ENCODE peak calls at places on chromosomes 4 and X, in four cellular contexts. J is heart left ventricle, B is LNCaP clone FGC, E is fibroblast of pulmonary artery. R is an unnamed sample.

GRCh38 chr4:29927895-29928294 is 792.3 kb upstream of the PCDH7 start:
- DNase-seq in J (no peak), E (no peak), B (no peak), R (no peak)

GRCh38 chr4:1196421-1197183 is 24.2 kb upstream of the SPON2 start:
- DNase-seq in E (no peak), B (no peak), J (no peak), R (no peak)

GRCh38 chrX:69387559-69388487 is 116.3 kb upstream of the NALF2 start:
- DNase-seq in J (peak), B (no peak), E (peak), R (peak)

GRCh38 chr4:168527560-168527959 is 30.7 kb downstream of the PALLD start:
- DNase-seq in J (no peak), E (no peak), B (no peak), R (no peak)

GRCh38 chrX:115373308-115373707 is 83.8 kb downstream of the LUZP4 start:
- DNase-seq in J (no peak), E (no peak), B (no peak), R (no peak)

GRCh38 chr4:56099378-56099786 is 150.6 kb downstream of the CEP135 start:
- DNase-seq in B (no peak), E (no peak), J (no peak), R (no peak)

GRCh38 chrX:151082077-151082948 is 94.1 kb upstream of the GPR50 start:
- DNase-seq in J (peak), B (no peak), E (peak), R (peak)

GRCh38 chrX:109125304-109125703 is 356.6 kb downstream of the GUCY2F start:
- DNase-seq in B (no peak), E (no peak), J (no peak), R (no peak)

GRCh38 chr4:152936446-152937279 is 540 bp downstream of the FHDC1 start:
- DNase-seq in E (no peak), B (no peak), J (peak), R (no peak)

GRCh38 chrX:53250556-53250955 is 25.5 kb upstream of the KDM5C start:
- DNase-seq in J (no peak), E (no peak), B (no peak), R (no peak)

GRCh38 chrX:134184936-134185335 is 52.0 kb upstream of the CCDC160 start:
- DNase-seq in J (no peak), E (no peak), B (no peak), R (no peak)

GRCh38 chr4:109559625-109559982 is 442 bp upstream of the MCUB start:
- DNase-seq in J (peak), B (no peak), E (no peak), R (no peak)

GRCh38 chrX:131752493-131753198 is 208.8 kb downstream of the OR13H1 start:
- DNase-seq in B (no peak), E (no peak), J (peak), R (no peak)

GRCh38 chrX:45697591-45697990 is 496.9 kb upstream of the DIPK2B start:
- DNase-seq in E (peak), J (no peak), B (no peak), R (peak)

GRCh38 chr4:76562161-76562560 is 127.1 kb downstream of the SHROOM3 start:
- DNase-seq in J (no peak), E (peak), B (no peak), R (peak)

GRCh38 chrX:78540171-78540570 is 119.0 kb downstream of the RTL3 start:
- DNase-seq in J (no peak), B (no peak), E (peak), R (no peak)

GRCh38 chr4:174474457-174475075 is 47.7 kb downstream of the HPGD start:
- DNase-seq in J (no peak), E (no peak), B (no peak), R (no peak)

GRCh38 chr4:6087669-6088068 is 69.4 kb upstream of the C4orf50 start:
- DNase-seq in E (peak), B (peak), J (no peak), R (no peak)

GRCh38 chrX:31219174-31219573 is 147.3 kb upstream of the FTHL17 start:
- DNase-seq in J (no peak), E (no peak), B (no peak), R (no peak)

GRCh38 chr4:124183926-124184325 is 528.6 kb downstream of the ANKRD50 start:
- DNase-seq in J (no peak), B (no peak), E (no peak), R (peak)

GRCh38 chrX:252421-253291 is 28.5 kb upstream of the PLCXD1 start:
- DNase-seq in J (no peak), E (no peak), B (no peak), R (no peak)

GRCh38 chrX:70183091-70183490 is 5.8 kb downstream of the DGAT2L6 start:
- DNase-seq in E (peak), B (no peak), J (no peak), R (no peak)

GRCh38 chr4:45568694-45569093 is 555.2 kb downstream of the GABRG1 start:
- DNase-seq in B (no peak), J (no peak), E (no peak), R (no peak)

GRCh38 chr4:125789018-125789417 is 474.3 kb downstream of the FAT4 start:
- DNase-seq in E (peak), B (no peak), J (no peak), R (peak)

GRCh38 chr4:145589923-145590702 is 29.1 kb upstream of the MMAA start:
- DNase-seq in E (no peak), J (no peak), B (peak), R (no peak)

GRCh38 chr4:19748911-19749473 is 502.7 kb upstream of the SLIT2 start:
- DNase-seq in B (no peak), E (peak), J (no peak), R (peak)

GRCh38 chr4:186161138-186161537 is 30.2 kb upstream of the CYP4V2 start:
- DNase-seq in E (no peak), J (no peak), B (no peak), R (no peak)

GRCh38 chr4:183335369-183335940 is 13.2 kb upstream of the CLDN24 start:
- DNase-seq in E (peak), J (no peak), B (no peak), R (peak)

GRCh38 chrX:72568406-72569092 is 4.1 kb downstream of the HDAC8 start:
- DNase-seq in J (no peak), B (no peak), E (peak), R (no peak)

GRCh38 chr4:151743128-151743854 is 17.5 kb downstream of the GATB start:
- DNase-seq in B (no peak), J (no peak), E (no peak), R (no peak)

GRCh38 chr4:9904976-9905587 is 116.2 kb downstream of the SLC2A9 start:
- DNase-seq in E (peak), J (peak), B (no peak), R (no peak)

GRCh38 chr4:3861720-3862639 is 95.8 kb downstream of the ADRA2C start:
- DNase-seq in E (no peak), J (no peak), B (no peak), R (no peak)

GRCh38 chr4:3860913-3861636 is 94.9 kb downstream of the ADRA2C start:
- DNase-seq in B (no peak), J (no peak), E (no peak), R (no peak)

GRCh38 chr4:3864736-3865721 is 98.8 kb downstream of the ADRA2C start:
- DNase-seq in J (no peak), B (peak), E (no peak), R (no peak)

GRCh38 chr4:3863841-3864734 is 97.9 kb downstream of the ADRA2C start:
- DNase-seq in B (no peak), E (no peak), J (no peak), R (no peak)

GRCh38 chr4:3862640-3863420 is 96.6 kb downstream of the ADRA2C start:
- DNase-seq in E (no peak), B (no peak), J (peak), R (no peak)
- H3K4me3 ChIP-seq in E (no peak), B (no peak), J (no peak), R (no peak)

GRCh38 chr4:2936773-2937145 is 26.4 kb downstream of the NOP14 start:
- DNase-seq in E (peak), B (no peak), J (no peak), R (peak)
- H3K4me3 ChIP-seq in E (no peak), B (no peak), J (no peak), R (no peak)

GRCh38 chr4:5020341-5020740 is 1.1 kb upstream of the CYTL1 start:
- DNase-seq in B (no peak), E (no peak), J (no peak), R (no peak)

GRCh38 chr4:5019796-5020195 is 538 bp upstream of the CYTL1 start:
- DNase-seq in B (no peak), J (no peak), E (no peak), R (no peak)

GRCh38 chr4:5018603-5019002 is 655 bp downstream of the CYTL1 start:
- DNase-seq in J (no peak), B (no peak), E (no peak), R (no peak)

GRCh38 chr4:5018096-5018495 is 1.2 kb downstream of the CYTL1 start:
- DNase-seq in B (no peak), E (no peak), J (no peak), R (no peak)

GRCh38 chr4:5019274-5019673 is at the start of gene CYTL1:
- DNase-seq in E (no peak), B (no peak), J (no peak), R (no peak)
- H3K4me3 ChIP-seq in E (peak), B (no peak), J (no peak), R (peak)

GRCh38 chr4:68907230-68907629 is 44.4 kb downstream of the UGT2A3 start:
- DNase-seq in B (no peak), E (peak), J (no peak), R (no peak)

GRCh38 chr4:68905598-68906237 is 45.9 kb downstream of the UGT2A3 start:
- DNase-seq in J (no peak), E (peak), B (peak), R (no peak)

GRCh38 chr4:68907788-68908700 is 43.6 kb downstream of the UGT2A3 start:
- DNase-seq in J (no peak), E (peak), B (no peak), R (no peak)

GRCh38 chr4:68904786-68905185 is 46.8 kb downstream of the UGT2A3 start:
- DNase-seq in J (no peak), B (peak), E (no peak), R (no peak)

DNA sequence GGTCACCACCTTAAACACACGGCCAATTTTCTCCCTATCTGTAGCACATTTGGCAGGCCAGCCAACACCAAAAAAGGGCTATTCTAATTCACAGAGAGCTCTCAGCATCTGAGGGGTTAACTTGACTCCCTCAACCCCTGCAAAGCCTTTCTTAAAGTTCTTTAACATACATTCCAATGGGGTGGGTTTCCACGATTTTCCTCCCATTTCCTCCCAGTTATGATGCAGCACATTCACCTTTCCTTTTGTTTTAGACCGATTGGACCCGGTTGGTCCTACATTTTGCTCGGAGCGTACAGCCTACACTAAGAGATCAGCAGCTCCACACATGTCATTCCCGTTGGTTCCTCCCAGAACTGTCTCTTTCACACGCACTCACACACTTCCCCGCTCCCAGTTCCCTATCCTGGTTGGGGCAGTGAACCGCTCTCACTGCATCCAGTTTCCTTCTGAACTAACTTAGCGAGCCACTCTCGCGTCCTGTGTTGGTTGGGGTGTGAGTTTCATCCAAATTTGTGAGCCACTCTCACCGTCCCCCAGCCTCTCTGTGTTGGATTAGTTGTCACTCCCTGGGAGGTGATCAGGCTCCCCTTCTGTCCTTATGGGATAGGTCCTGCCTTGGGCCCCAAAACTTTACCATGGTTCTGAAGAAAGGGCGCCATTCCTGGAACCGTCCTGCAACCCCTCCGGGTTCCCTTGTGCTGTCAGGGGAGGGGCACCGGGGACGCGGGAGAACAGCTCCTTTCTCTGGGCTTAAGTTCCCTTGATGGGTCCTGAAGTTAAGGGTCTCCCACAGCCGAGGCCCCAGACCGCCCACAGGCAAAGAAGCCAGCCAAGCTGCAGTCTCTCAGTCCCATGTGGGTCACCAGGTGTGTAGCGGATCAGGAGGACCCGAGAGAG is 45.1 kb downstream of the UGT2A3 start:
- DNase-seq in B (no peak), J (no peak), E (peak), R (no peak)
- H3K4me3 ChIP-seq in B (peak), J (no peak), E (peak), R (no peak)

GRCh38 chrX:136933617-136934145 is 53.2 kb upstream of the RBMX start:
- DNase-seq in B (no peak), J (no peak), E (no peak), R (no peak)
- H3K4me3 ChIP-seq in B (no peak), J (no peak), E (no peak), R (no peak)

GRCh38 chr4:184514121-184514988 is 40.0 kb upstream of the IRF2 start:
- DNase-seq in B (no peak), J (peak), E (peak), R (peak)
- H3K4me3 ChIP-seq in B (no peak), J (no peak), E (peak), R (no peak)

GRCh38 chr4:7668826-7669225 is 234.1 kb upstream of the PSAPL1 start:
- DNase-seq in J (no peak), E (no peak), B (no peak), R (no peak)
- H3K4me3 ChIP-seq in J (no peak), E (no peak), B (no peak), R (no peak)

DNA sequence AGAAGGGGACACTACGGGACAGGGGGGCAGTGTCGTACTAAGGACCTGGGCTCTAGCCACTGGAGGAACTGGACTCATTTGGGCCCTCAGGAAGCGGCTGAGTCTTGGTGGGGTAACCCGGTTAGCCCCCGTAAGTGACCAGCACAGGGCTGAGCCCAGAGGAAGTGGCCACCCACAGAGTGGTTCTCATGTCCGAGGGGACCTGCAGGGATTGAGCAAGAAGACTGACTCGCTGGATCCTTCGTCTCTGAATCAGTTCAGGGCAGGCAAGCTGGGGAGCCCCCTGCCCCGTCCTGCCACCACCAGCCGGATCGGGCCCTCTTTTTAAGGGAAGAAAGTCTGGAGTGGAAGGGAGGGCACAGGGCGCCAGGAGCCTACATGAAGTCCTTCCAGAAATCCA is 719 bp upstream of the BGN start:
- DNase-seq in B (no peak), J (no peak), E (no peak), R (no peak)
- H3K4me3 ChIP-seq in B (no peak), J (no peak), E (peak), R (peak)

R was measured in skeletal muscle cell.